ENCODE peak calls at places on chromosomes 13 and 19, in six cellular contexts. One of them, this sample, is unnamed.

GRCh38 chr13:108269601-108270328 is at the start of gene TNFSF13B:
- DNase-seq in mucosa of gallbladder: peak; percentile 28
- DNase-seq in lower leg skin: peak; percentile 85
- DNase-seq in ELR: peak; percentile 25
- DNase-seq in NCI-H1694 treated with DMSO at 0.1 percent for 48 hours: no peak
- DNase-seq in neuronal stem cell: no peak
- DNase-seq in this sample: no peak

GRCh38 chr13:51731759-51732158 is 72.2 kb downstream of the DHRS12 start:
- DNase-seq in neuronal stem cell: no peak
- DNase-seq in NCI-H1694 treated with DMSO at 0.1 percent for 48 hours: no peak
- DNase-seq in ELR: peak; percentile 51
- DNase-seq in mucosa of gallbladder: no peak
- DNase-seq in lower leg skin: no peak
- DNase-seq in this sample: no peak

GRCh38 chr19:23527797-23528196 is 132.5 kb upstream of the ZNF91 start:
- DNase-seq in neuronal stem cell: no peak
- DNase-seq in ELR: peak; percentile 43
- DNase-seq in NCI-H1694 treated with DMSO at 0.1 percent for 48 hours: no peak
- DNase-seq in lower leg skin: no peak
- DNase-seq in mucosa of gallbladder: no peak
- DNase-seq in this sample: no peak

GRCh38 chr19:47848871-47849473 is 10.1 kb upstream of the TPRX2 start:
- DNase-seq in lower leg skin: no peak
- DNase-seq in ELR: peak; percentile 44
- DNase-seq in NCI-H1694 treated with DMSO at 0.1 percent for 48 hours: no peak
- DNase-seq in neuronal stem cell: peak; percentile 80
- DNase-seq in mucosa of gallbladder: no peak
- DNase-seq in this sample: no peak

GRCh38 chr19:50167314-50167721 is 4.2 kb upstream of the IZUMO2 start:
- DNase-seq in NCI-H1694 treated with DMSO at 0.1 percent for 48 hours: no peak
- DNase-seq in lower leg skin: no peak
- DNase-seq in mucosa of gallbladder: no peak
- DNase-seq in neuronal stem cell: peak; percentile 56
- DNase-seq in ELR: no peak
- DNase-seq in this sample: peak; percentile 39

GRCh38 chr13:48066310-48066989 is 28.5 kb downstream of the MED4 start:
- DNase-seq in ELR: peak; percentile 17
- DNase-seq in neuronal stem cell: no peak
- DNase-seq in mucosa of gallbladder: no peak
- DNase-seq in NCI-H1694 treated with DMSO at 0.1 percent for 48 hours: no peak
- DNase-seq in lower leg skin: no peak
- DNase-seq in this sample: no peak

GRCh38 chr19:2494084-2494446 is 18.1 kb downstream of the GADD45B start:
- DNase-seq in NCI-H1694 treated with DMSO at 0.1 percent for 48 hours: no peak
- DNase-seq in lower leg skin: no peak
- DNase-seq in ELR: peak; percentile 77
- DNase-seq in neuronal stem cell: no peak
- DNase-seq in mucosa of gallbladder: no peak
- DNase-seq in this sample: no peak

GRCh38 chr19:49491030-49491803 is 3.8 kb downstream of the RPL13A start:
- DNase-seq in neuronal stem cell: no peak
- DNase-seq in mucosa of gallbladder: no peak
- DNase-seq in NCI-H1694 treated with DMSO at 0.1 percent for 48 hours: no peak
- DNase-seq in ELR: no peak
- DNase-seq in lower leg skin: no peak
- DNase-seq in this sample: no peak

GRCh38 chr19:9945319-9945966 is 9.1 kb upstream of the OLFM2 start:
- DNase-seq in NCI-H1694 treated with DMSO at 0.1 percent for 48 hours: no peak
- DNase-seq in lower leg skin: peak; percentile 98
- DNase-seq in ELR: peak; percentile 98
- DNase-seq in neuronal stem cell: no peak
- DNase-seq in mucosa of gallbladder: peak; percentile 70
- DNase-seq in this sample: peak; percentile 78

GRCh38 chr19:31233288-31233687 is 115.9 kb downstream of the TSHZ3 start:
- DNase-seq in lower leg skin: no peak
- DNase-seq in neuronal stem cell: no peak
- DNase-seq in ELR: no peak
- DNase-seq in NCI-H1694 treated with DMSO at 0.1 percent for 48 hours: no peak
- DNase-seq in mucosa of gallbladder: no peak
- DNase-seq in this sample: no peak

GRCh38 chr13:35978607-35979316 is 152.4 kb downstream of the DCLK1 start:
- DNase-seq in lower leg skin: no peak
- DNase-seq in mucosa of gallbladder: peak; percentile 34
- DNase-seq in neuronal stem cell: peak; percentile 68
- DNase-seq in ELR: peak; percentile 61
- DNase-seq in NCI-H1694 treated with DMSO at 0.1 percent for 48 hours: peak; percentile 44
- DNase-seq in this sample: peak; percentile 58

GRCh38 chr19:48815870-48816501 is 5.2 kb upstream of the BCAT2 start:
- DNase-seq in lower leg skin: no peak
- DNase-seq in neuronal stem cell: no peak
- DNase-seq in ELR: peak; percentile 25
- DNase-seq in NCI-H1694 treated with DMSO at 0.1 percent for 48 hours: no peak
- DNase-seq in mucosa of gallbladder: no peak
- DNase-seq in this sample: no peak

GRCh38 chr13:24203726-24204295 is 43.3 kb downstream of the SPATA13 start:
- DNase-seq in NCI-H1694 treated with DMSO at 0.1 percent for 48 hours: no peak
- DNase-seq in mucosa of gallbladder: no peak
- DNase-seq in lower leg skin: no peak
- DNase-seq in neuronal stem cell: no peak
- DNase-seq in ELR: no peak
- DNase-seq in this sample: no peak

GRCh38 chr13:53204598-53204997 is 176.0 kb downstream of the OLFM4 start:
- DNase-seq in mucosa of gallbladder: no peak
- DNase-seq in neuronal stem cell: no peak
- DNase-seq in NCI-H1694 treated with DMSO at 0.1 percent for 48 hours: no peak
- DNase-seq in ELR: no peak
- DNase-seq in lower leg skin: no peak
- DNase-seq in this sample: no peak

GRCh38 chr19:13082192-13083007 is 20.3 kb downstream of the LYL1 start:
- DNase-seq in mucosa of gallbladder: peak; percentile 62
- DNase-seq in lower leg skin: no peak
- DNase-seq in NCI-H1694 treated with DMSO at 0.1 percent for 48 hours: no peak
- DNase-seq in ELR: peak; percentile 53
- DNase-seq in neuronal stem cell: no peak
- DNase-seq in this sample: no peak

GRCh38 chr13:26255717-26256277 is 1.9 kb downstream of the CDK8 start:
- DNase-seq in NCI-H1694 treated with DMSO at 0.1 percent for 48 hours: peak; percentile 28
- DNase-seq in ELR: peak; percentile 42
- DNase-seq in lower leg skin: no peak
- DNase-seq in mucosa of gallbladder: no peak
- DNase-seq in neuronal stem cell: no peak
- DNase-seq in this sample: no peak

GRCh38 chr19:31110331-31110730 is 238.9 kb downstream of the TSHZ3 start:
- DNase-seq in lower leg skin: no peak
- DNase-seq in mucosa of gallbladder: no peak
- DNase-seq in ELR: peak; percentile 54
- DNase-seq in neuronal stem cell: no peak
- DNase-seq in NCI-H1694 treated with DMSO at 0.1 percent for 48 hours: no peak
- DNase-seq in this sample: no peak

GRCh38 chr13:102040812-102041211 is 361.0 kb downstream of the FGF14 start:
- DNase-seq in lower leg skin: no peak
- DNase-seq in neuronal stem cell: no peak
- DNase-seq in mucosa of gallbladder: no peak
- DNase-seq in ELR: no peak
- DNase-seq in NCI-H1694 treated with DMSO at 0.1 percent for 48 hours: no peak
- DNase-seq in this sample: no peak

GRCh38 chr13:40619479-40619814 is 47.0 kb downstream of the FOXO1 start:
- DNase-seq in NCI-H1694 treated with DMSO at 0.1 percent for 48 hours: no peak
- DNase-seq in ELR: no peak
- DNase-seq in neuronal stem cell: no peak
- DNase-seq in lower leg skin: no peak
- DNase-seq in mucosa of gallbladder: no peak
- DNase-seq in this sample: no peak

GRCh38 chr19:33191501-33191900 is 2.6 kb upstream of the LRP3 start:
- DNase-seq in lower leg skin: no peak
- DNase-seq in ELR: no peak
- DNase-seq in mucosa of gallbladder: no peak
- DNase-seq in neuronal stem cell: no peak
- DNase-seq in NCI-H1694 treated with DMSO at 0.1 percent for 48 hours: no peak
- DNase-seq in this sample: no peak

GRCh38 chr13:98957731-98958442 is 20.0 kb downstream of the DOCK9 start:
- DNase-seq in NCI-H1694 treated with DMSO at 0.1 percent for 48 hours: no peak
- DNase-seq in lower leg skin: peak; percentile 66
- DNase-seq in neuronal stem cell: no peak
- DNase-seq in mucosa of gallbladder: no peak
- DNase-seq in ELR: no peak
- DNase-seq in this sample: no peak

GRCh38 chr13:33578786-33579185 is 239.2 kb upstream of the RFC3 start:
- DNase-seq in ELR: no peak
- DNase-seq in lower leg skin: no peak
- DNase-seq in neuronal stem cell: no peak
- DNase-seq in NCI-H1694 treated with DMSO at 0.1 percent for 48 hours: no peak
- DNase-seq in mucosa of gallbladder: no peak
- DNase-seq in this sample: no peak

GRCh38 chr19:11560404-11560988 is 1.5 kb upstream of the ELOF1 start:
- DNase-seq in lower leg skin: no peak
- DNase-seq in mucosa of gallbladder: peak; percentile 47
- DNase-seq in ELR: peak; percentile 87
- DNase-seq in neuronal stem cell: peak; percentile 69
- DNase-seq in NCI-H1694 treated with DMSO at 0.1 percent for 48 hours: peak; percentile 85
- DNase-seq in this sample: no peak